ENCODE peak calls at places on chromosome 2, in nine cellular contexts. One of them, this sample, is unnamed.

GRCh38 chr2:72952961-72953360 is 35.6 kb downstream of the EMX1 start:
- DNase-seq in heart left ventricle: no peak
- DNase-seq in M059J: no peak
- DNase-seq in heart right ventricle: no peak
- DNase-seq in activated CD8-positive, alpha-beta memory T cell treated with anti-CD3 and anti-CD28 coated beads, Interleukin-2, amount 10 ng/mL, durations not matched to agents 7 days and 5 days: no peak
- DNase-seq in stomach: no peak
- DNase-seq in GM20000: no peak
- DNase-seq in ACHN: no peak
- DNase-seq in stimulated activated CD8-positive, alpha-beta memory T cell treated with anti-CD3 and anti-CD28 coated beads, Interleukin-15, amount 100 ng/mL, for 24 hours: no peak
- DNase-seq in this sample: no peak

GRCh38 chr2:98822301-98823164 is 91.6 kb upstream of the MGAT4A start:
- DNase-seq in stimulated activated CD8-positive, alpha-beta memory T cell treated with anti-CD3 and anti-CD28 coated beads, Interleukin-15, amount 100 ng/mL, for 24 hours: peak
- DNase-seq in activated CD8-positive, alpha-beta memory T cell treated with anti-CD3 and anti-CD28 coated beads, Interleukin-2, amount 10 ng/mL, durations not matched to agents 7 days and 5 days: peak
- DNase-seq in ACHN: peak
- DNase-seq in M059J: no peak
- DNase-seq in heart left ventricle: peak
- DNase-seq in stomach: peak
- DNase-seq in GM20000: peak
- DNase-seq in heart right ventricle: peak
- DNase-seq in this sample: peak

GRCh38 chr2:28300489-28300888 is 92.2 kb upstream of the FOSL2 start:
- DNase-seq in stimulated activated CD8-positive, alpha-beta memory T cell treated with anti-CD3 and anti-CD28 coated beads, Interleukin-15, amount 100 ng/mL, for 24 hours: no peak
- DNase-seq in M059J: no peak
- DNase-seq in stomach: no peak
- DNase-seq in GM20000: no peak
- DNase-seq in heart right ventricle: no peak
- DNase-seq in heart left ventricle: no peak
- DNase-seq in activated CD8-positive, alpha-beta memory T cell treated with anti-CD3 and anti-CD28 coated beads, Interleukin-2, amount 10 ng/mL, durations not matched to agents 7 days and 5 days: no peak
- DNase-seq in ACHN: no peak
- DNase-seq in this sample: no peak

GRCh38 chr2:121777699-121778058 is 22.2 kb downstream of the TSN start:
- DNase-seq in stimulated activated CD8-positive, alpha-beta memory T cell treated with anti-CD3 and anti-CD28 coated beads, Interleukin-15, amount 100 ng/mL, for 24 hours: no peak
- DNase-seq in GM20000: no peak
- DNase-seq in M059J: peak
- DNase-seq in ACHN: no peak
- DNase-seq in heart left ventricle: no peak
- DNase-seq in stomach: no peak
- DNase-seq in activated CD8-positive, alpha-beta memory T cell treated with anti-CD3 and anti-CD28 coated beads, Interleukin-2, amount 10 ng/mL, durations not matched to agents 7 days and 5 days: no peak
- DNase-seq in heart right ventricle: no peak
- DNase-seq in this sample: peak

GRCh38 chr2:218081063-218081462 is 12.0 kb downstream of the RUFY4 start:
- DNase-seq in stimulated activated CD8-positive, alpha-beta memory T cell treated with anti-CD3 and anti-CD28 coated beads, Interleukin-15, amount 100 ng/mL, for 24 hours: no peak
- DNase-seq in stomach: no peak
- DNase-seq in heart left ventricle: no peak
- DNase-seq in ACHN: no peak
- DNase-seq in heart right ventricle: no peak
- DNase-seq in GM20000: peak
- DNase-seq in M059J: no peak
- DNase-seq in activated CD8-positive, alpha-beta memory T cell treated with anti-CD3 and anti-CD28 coated beads, Interleukin-2, amount 10 ng/mL, durations not matched to agents 7 days and 5 days: no peak
- DNase-seq in this sample: no peak

GRCh38 chr2:163011035-163011434 is 172.5 kb upstream of the KCNH7 start:
- DNase-seq in stimulated activated CD8-positive, alpha-beta memory T cell treated with anti-CD3 and anti-CD28 coated beads, Interleukin-15, amount 100 ng/mL, for 24 hours: no peak
- DNase-seq in heart left ventricle: no peak
- DNase-seq in stomach: no peak
- DNase-seq in heart right ventricle: no peak
- DNase-seq in M059J: no peak
- DNase-seq in activated CD8-positive, alpha-beta memory T cell treated with anti-CD3 and anti-CD28 coated beads, Interleukin-2, amount 10 ng/mL, durations not matched to agents 7 days and 5 days: no peak
- DNase-seq in ACHN: no peak
- DNase-seq in GM20000: no peak
- DNase-seq in this sample: no peak

GRCh38 chr2:105329197-105329554 is 359 bp downstream of the TGFBRAP1 start:
- DNase-seq in activated CD8-positive, alpha-beta memory T cell treated with anti-CD3 and anti-CD28 coated beads, Interleukin-2, amount 10 ng/mL, durations not matched to agents 7 days and 5 days: peak
- DNase-seq in M059J: no peak
- DNase-seq in GM20000: peak
- DNase-seq in stimulated activated CD8-positive, alpha-beta memory T cell treated with anti-CD3 and anti-CD28 coated beads, Interleukin-15, amount 100 ng/mL, for 24 hours: no peak
- DNase-seq in stomach: no peak
- DNase-seq in heart right ventricle: no peak
- DNase-seq in ACHN: no peak
- DNase-seq in heart left ventricle: peak
- DNase-seq in this sample: no peak

GRCh38 chr2:203893386-203893785 is 25.8 kb downstream of the CTLA4 start:
- DNase-seq in GM20000: no peak
- DNase-seq in heart right ventricle: peak
- DNase-seq in ACHN: no peak
- DNase-seq in M059J: no peak
- DNase-seq in stimulated activated CD8-positive, alpha-beta memory T cell treated with anti-CD3 and anti-CD28 coated beads, Interleukin-15, amount 100 ng/mL, for 24 hours: no peak
- DNase-seq in stomach: no peak
- DNase-seq in activated CD8-positive, alpha-beta memory T cell treated with anti-CD3 and anti-CD28 coated beads, Interleukin-2, amount 10 ng/mL, durations not matched to agents 7 days and 5 days: no peak
- DNase-seq in heart left ventricle: peak
- DNase-seq in this sample: peak

GRCh38 chr2:237931205-237931721 is 35.6 kb upstream of the UBE2F start:
- DNase-seq in GM20000: no peak
- DNase-seq in ACHN: no peak
- DNase-seq in stimulated activated CD8-positive, alpha-beta memory T cell treated with anti-CD3 and anti-CD28 coated beads, Interleukin-15, amount 100 ng/mL, for 24 hours: no peak
- DNase-seq in stomach: no peak
- DNase-seq in activated CD8-positive, alpha-beta memory T cell treated with anti-CD3 and anti-CD28 coated beads, Interleukin-2, amount 10 ng/mL, durations not matched to agents 7 days and 5 days: no peak
- DNase-seq in M059J: no peak
- DNase-seq in heart right ventricle: no peak
- DNase-seq in heart left ventricle: no peak
- DNase-seq in this sample: no peak

GRCh38 chr2:215969131-215969841 is 44.1 kb downstream of the MREG start:
- DNase-seq in activated CD8-positive, alpha-beta memory T cell treated with anti-CD3 and anti-CD28 coated beads, Interleukin-2, amount 10 ng/mL, durations not matched to agents 7 days and 5 days: no peak
- DNase-seq in M059J: peak
- DNase-seq in stimulated activated CD8-positive, alpha-beta memory T cell treated with anti-CD3 and anti-CD28 coated beads, Interleukin-15, amount 100 ng/mL, for 24 hours: no peak
- DNase-seq in GM20000: no peak
- DNase-seq in ACHN: peak
- DNase-seq in stomach: no peak
- DNase-seq in heart right ventricle: no peak
- DNase-seq in heart left ventricle: no peak
- DNase-seq in this sample: no peak

GRCh38 chr2:222052934-222053367 is 245.8 kb downstream of the PAX3 start:
- DNase-seq in M059J: peak
- DNase-seq in heart left ventricle: no peak
- DNase-seq in ACHN: peak
- DNase-seq in stomach: no peak
- DNase-seq in heart right ventricle: no peak
- DNase-seq in stimulated activated CD8-positive, alpha-beta memory T cell treated with anti-CD3 and anti-CD28 coated beads, Interleukin-15, amount 100 ng/mL, for 24 hours: no peak
- DNase-seq in GM20000: no peak
- DNase-seq in activated CD8-positive, alpha-beta memory T cell treated with anti-CD3 and anti-CD28 coated beads, Interleukin-2, amount 10 ng/mL, durations not matched to agents 7 days and 5 days: no peak
- DNase-seq in this sample: no peak

GRCh38 chr2:118339386-118339785 is 251.1 kb downstream of the INSIG2 start:
- DNase-seq in M059J: no peak
- DNase-seq in GM20000: no peak
- DNase-seq in stomach: no peak
- DNase-seq in stimulated activated CD8-positive, alpha-beta memory T cell treated with anti-CD3 and anti-CD28 coated beads, Interleukin-15, amount 100 ng/mL, for 24 hours: no peak
- DNase-seq in activated CD8-positive, alpha-beta memory T cell treated with anti-CD3 and anti-CD28 coated beads, Interleukin-2, amount 10 ng/mL, durations not matched to agents 7 days and 5 days: no peak
- DNase-seq in heart left ventricle: no peak
- DNase-seq in ACHN: no peak
- DNase-seq in heart right ventricle: no peak
- DNase-seq in this sample: no peak

GRCh38 chr2:232534940-232535735 is 4.4 kb upstream of the CHRNG start:
- DNase-seq in stomach: no peak
- DNase-seq in ACHN: no peak
- DNase-seq in heart left ventricle: no peak
- DNase-seq in GM20000: no peak
- DNase-seq in activated CD8-positive, alpha-beta memory T cell treated with anti-CD3 and anti-CD28 coated beads, Interleukin-2, amount 10 ng/mL, durations not matched to agents 7 days and 5 days: no peak
- DNase-seq in stimulated activated CD8-positive, alpha-beta memory T cell treated with anti-CD3 and anti-CD28 coated beads, Interleukin-15, amount 100 ng/mL, for 24 hours: no peak
- DNase-seq in heart right ventricle: no peak
- DNase-seq in M059J: no peak
- DNase-seq in this sample: no peak

GRCh38 chr2:200308421-200309295 is 2.2 kb downstream of the SPATS2L start:
- DNase-seq in heart right ventricle: no peak
- DNase-seq in stimulated activated CD8-positive, alpha-beta memory T cell treated with anti-CD3 and anti-CD28 coated beads, Interleukin-15, amount 100 ng/mL, for 24 hours: no peak
- DNase-seq in heart left ventricle: no peak
- DNase-seq in M059J: peak
- DNase-seq in stomach: no peak
- DNase-seq in ACHN: no peak
- DNase-seq in GM20000: no peak
- DNase-seq in activated CD8-positive, alpha-beta memory T cell treated with anti-CD3 and anti-CD28 coated beads, Interleukin-2, amount 10 ng/mL, durations not matched to agents 7 days and 5 days: no peak
- DNase-seq in this sample: peak

GRCh38 chr2:104004818-104005217 is 849.1 kb upstream of the POU3F3 start:
- DNase-seq in M059J: no peak
- DNase-seq in heart right ventricle: no peak
- DNase-seq in stimulated activated CD8-positive, alpha-beta memory T cell treated with anti-CD3 and anti-CD28 coated beads, Interleukin-15, amount 100 ng/mL, for 24 hours: no peak
- DNase-seq in GM20000: no peak
- DNase-seq in heart left ventricle: no peak
- DNase-seq in ACHN: no peak
- DNase-seq in activated CD8-positive, alpha-beta memory T cell treated with anti-CD3 and anti-CD28 coated beads, Interleukin-2, amount 10 ng/mL, durations not matched to agents 7 days and 5 days: no peak
- DNase-seq in stomach: no peak
- DNase-seq in this sample: no peak

GRCh38 chr2:47724221-47724981 is 58.5 kb upstream of the MSH6 start:
- DNase-seq in heart left ventricle: no peak
- DNase-seq in ACHN: peak
- DNase-seq in heart right ventricle: no peak
- DNase-seq in GM20000: peak
- DNase-seq in M059J: peak
- DNase-seq in stimulated activated CD8-positive, alpha-beta memory T cell treated with anti-CD3 and anti-CD28 coated beads, Interleukin-15, amount 100 ng/mL, for 24 hours: no peak
- DNase-seq in activated CD8-positive, alpha-beta memory T cell treated with anti-CD3 and anti-CD28 coated beads, Interleukin-2, amount 10 ng/mL, durations not matched to agents 7 days and 5 days: no peak
- DNase-seq in stomach: no peak
- DNase-seq in this sample: no peak

GRCh38 chr2:109638807-109639206 is 24.6 kb downstream of the SOWAHC start:
- DNase-seq in heart right ventricle: no peak
- DNase-seq in heart left ventricle: no peak
- DNase-seq in M059J: no peak
- DNase-seq in stimulated activated CD8-positive, alpha-beta memory T cell treated with anti-CD3 and anti-CD28 coated beads, Interleukin-15, amount 100 ng/mL, for 24 hours: no peak
- DNase-seq in GM20000: no peak
- DNase-seq in ACHN: no peak
- DNase-seq in stomach: no peak
- DNase-seq in activated CD8-positive, alpha-beta memory T cell treated with anti-CD3 and anti-CD28 coated beads, Interleukin-2, amount 10 ng/mL, durations not matched to agents 7 days and 5 days: no peak
- DNase-seq in this sample: no peak

GRCh38 chr2:230877737-230878598 is 13.2 kb downstream of the ITM2C start:
- DNase-seq in heart right ventricle: no peak
- DNase-seq in stomach: no peak
- DNase-seq in stimulated activated CD8-positive, alpha-beta memory T cell treated with anti-CD3 and anti-CD28 coated beads, Interleukin-15, amount 100 ng/mL, for 24 hours: no peak
- DNase-seq in GM20000: no peak
- DNase-seq in M059J: no peak
- DNase-seq in activated CD8-positive, alpha-beta memory T cell treated with anti-CD3 and anti-CD28 coated beads, Interleukin-2, amount 10 ng/mL, durations not matched to agents 7 days and 5 days: peak
- DNase-seq in heart left ventricle: no peak
- DNase-seq in ACHN: no peak
- DNase-seq in this sample: no peak

GRCh38 chr2:233252227-233252626 is 754 bp downstream of the ATG16L1 start:
- DNase-seq in M059J: no peak
- DNase-seq in ACHN: peak
- DNase-seq in heart right ventricle: no peak
- DNase-seq in GM20000: no peak
- DNase-seq in stimulated activated CD8-positive, alpha-beta memory T cell treated with anti-CD3 and anti-CD28 coated beads, Interleukin-15, amount 100 ng/mL, for 24 hours: no peak
- DNase-seq in stomach: no peak
- DNase-seq in activated CD8-positive, alpha-beta memory T cell treated with anti-CD3 and anti-CD28 coated beads, Interleukin-2, amount 10 ng/mL, durations not matched to agents 7 days and 5 days: no peak
- DNase-seq in heart left ventricle: no peak
- DNase-seq in this sample: peak

This sample was measured in dermis blood vessel endothelial cell.